ENCODE peak calls at places on chromosomes 13 and 19, in nine cellular contexts. W, K, U, M, Q, Y, J, O and L are unnamed samples.

GRCh38 chr19:54030895-54031586 is 32.7 kb downstream of the VSTM1 start:
- DNase-seq in W (no peak), K (no peak), U (peak), M (no peak), Q (peak), Y (peak), J (no peak), O (no peak), L (no peak)

GRCh38 chr13:113022391-113023216 is 53.6 kb downstream of the MCF2L start:
- DNase-seq in W (no peak), K (no peak), U (peak), M (no peak), Q (no peak), Y (no peak), J (peak), O (no peak), L (no peak)

GRCh38 chr13:111898956-111899713 is 167.8 kb upstream of the SOX1 start:
- DNase-seq in W (no peak), K (no peak), U (no peak), M (no peak), Q (no peak), Y (no peak), J (no peak), O (peak), L (no peak)

GRCh38 chr19:21612403-21612872 is 107.0 kb downstream of the ZNF429 start:
- DNase-seq in W (no peak), K (no peak), U (no peak), M (no peak), Q (no peak), Y (no peak), J (no peak), O (no peak), L (no peak)

GRCh38 chr13:97242755-97243497 is 20.8 kb downstream of the MBNL2 start:
- DNase-seq in W (no peak), K (no peak), U (no peak), M (no peak), Q (no peak), Y (no peak), J (no peak), O (no peak), L (no peak)

GRCh38 chr19:2983351-2984195 is 6.2 kb downstream of the TLE6 start:
- DNase-seq in W (peak), K (no peak), U (peak), M (peak), Q (peak), Y (peak), J (peak), O (no peak), L (no peak)

GRCh38 chr13:50393641-50394040 is 378.4 kb downstream of the KCNRG start:
- DNase-seq in W (no peak), K (no peak), U (peak), M (no peak), Q (peak), Y (no peak), J (peak), O (no peak), L (no peak)

GRCh38 chr13:33017410-33017929 is 1.2 kb downstream of the KL start:
- DNase-seq in W (peak), K (no peak), U (peak), M (peak), Q (peak), Y (no peak), J (peak), O (no peak), L (peak)

GRCh38 chr13:74210693-74211393 is 76.6 kb upstream of the KLF12 start:
- DNase-seq in W (peak), K (no peak), U (no peak), M (no peak), Q (peak), Y (peak), J (peak), O (no peak), L (no peak)

GRCh38 chr19:1279782-1280341 is 4.5 kb downstream of the FAM174C start:
- DNase-seq in W (peak), K (no peak), U (peak), M (peak), Q (peak), Y (peak), J (peak), O (no peak), L (no peak)

GRCh38 chr13:21590231-21590630 is 13.7 kb downstream of the MICU2 start:
- DNase-seq in W (no peak), K (no peak), U (no peak), M (no peak), Q (peak), Y (no peak), J (no peak), O (no peak), L (no peak)

GRCh38 chr13:78604782-78605611 is 1.6 kb upstream of the POU4F1 start:
- DNase-seq in W (no peak), K (no peak), U (peak), M (no peak), Q (peak), Y (no peak), J (peak), O (no peak), L (no peak)

GRCh38 chr13:78228940-78229339 is 310.3 kb upstream of the EDNRB start:
- DNase-seq in W (no peak), K (no peak), U (no peak), M (no peak), Q (no peak), Y (no peak), J (no peak), O (no peak), L (no peak)

GRCh38 chr13:76523740-76524382 is 362.3 kb downstream of the KCTD12 start:
- DNase-seq in W (no peak), K (no peak), U (no peak), M (no peak), Q (no peak), Y (no peak), J (no peak), O (no peak), L (no peak)

GRCh38 chr19:49682274-49682673 is 5.2 kb downstream of the PRMT1 start:
- DNase-seq in W (no peak), K (no peak), U (no peak), M (no peak), Q (no peak), Y (no peak), J (no peak), O (no peak), L (no peak)

GRCh38 chr19:1648156-1648925 is 4.1 kb downstream of the TCF3 start:
- DNase-seq in W (no peak), K (no peak), U (no peak), M (peak), Q (no peak), Y (no peak), J (no peak), O (no peak), L (no peak)

GRCh38 chr19:17778621-17779280 is 16.2 kb upstream of the B3GNT3 start:
- DNase-seq in W (no peak), K (no peak), U (peak), M (no peak), Q (no peak), Y (peak), J (peak), O (no peak), L (no peak)

GRCh38 chr13:77836423-77836822 is 82.2 kb downstream of the EDNRB start:
- DNase-seq in W (no peak), K (no peak), U (no peak), M (no peak), Q (peak), Y (no peak), J (no peak), O (no peak), L (no peak)

GRCh38 chr19:4831351-4832340 is at the start of gene TICAM1:
- DNase-seq in W (peak), K (no peak), U (peak), M (peak), Q (peak), Y (peak), J (peak), O (no peak), L (no peak)

GRCh38 chr13:76632388-76633044 is 253.7 kb downstream of the KCTD12 start:
- DNase-seq in W (no peak), K (no peak), U (peak), M (no peak), Q (no peak), Y (no peak), J (peak), O (no peak), L (no peak)

GRCh38 chr19:49331616-49332055 is 3.6 kb upstream of the CD37 start:
- DNase-seq in W (peak), K (no peak), U (peak), M (peak), Q (peak), Y (peak), J (peak), O (peak), L (no peak)

GRCh38 chr19:10295305-10295846 is 5.6 kb downstream of the ICAM5 start:
- DNase-seq in W (no peak), K (no peak), U (peak), M (peak), Q (no peak), Y (no peak), J (no peak), O (no peak), L (no peak)

GRCh38 chr13:99431927-99432636 is 69.2 kb upstream of the TM9SF2 start:
- DNase-seq in W (no peak), K (no peak), U (no peak), M (no peak), Q (no peak), Y (no peak), J (no peak), O (no peak), L (no peak)

GRCh38 chr13:81480634-81481033 is 1139.7 kb upstream of the SPRY2 start:
- DNase-seq in W (no peak), K (no peak), U (no peak), M (no peak), Q (no peak), Y (peak), J (peak), O (no peak), L (no peak)

GRCh38 chr19:32313866-32314265 is 31.5 kb upstream of the ZNF507 start:
- DNase-seq in W (no peak), K (no peak), U (no peak), M (no peak), Q (no peak), Y (no peak), J (no peak), O (peak), L (peak)

GRCh38 chr13:95153647-95154405 is 147.4 kb downstream of the ABCC4 start:
- DNase-seq in W (no peak), K (no peak), U (peak), M (no peak), Q (peak), Y (peak), J (peak), O (no peak), L (no peak)

GRCh38 chr13:113393226-113393571 is 29.3 kb upstream of the GRTP1 start:
- DNase-seq in W (peak), K (no peak), U (no peak), M (no peak), Q (no peak), Y (no peak), J (no peak), O (peak), L (no peak)

GRCh38 chr13:60112771-60113170 is 51.0 kb downstream of the DIAPH3 start:
- DNase-seq in W (no peak), K (no peak), U (no peak), M (no peak), Q (peak), Y (no peak), J (peak), O (no peak), L (no peak)

GRCh38 chr19:45809643-45810159 is 5.4 kb downstream of the RSPH6A start:
- DNase-seq in W (no peak), K (no peak), U (peak), M (no peak), Q (peak), Y (peak), J (peak), O (no peak), L (peak)

GRCh38 chr19:49326165-49326704 is 1.2 kb upstream of the SLC6A16 start:
- DNase-seq in W (no peak), K (no peak), U (no peak), M (no peak), Q (no peak), Y (no peak), J (no peak), O (no peak), L (no peak)

GRCh38 chr19:41591951-41592562 is 16.1 kb downstream of the CEACAM21 start:
- DNase-seq in W (no peak), K (no peak), U (peak), M (no peak), Q (no peak), Y (no peak), J (no peak), O (peak), L (no peak)

GRCh38 chr13:41428155-41428554 is 29.2 kb upstream of the RGCC start:
- DNase-seq in W (no peak), K (no peak), U (peak), M (no peak), Q (no peak), Y (no peak), J (no peak), O (no peak), L (no peak)

GRCh38 chr19:46296722-46297431 is at the start of gene HIF3A:
- DNase-seq in W (peak), K (no peak), U (peak), M (peak), Q (no peak), Y (no peak), J (no peak), O (no peak), L (no peak)

GRCh38 chr19:45767881-45768643 is 990 bp downstream of the SIX5 start:
- DNase-seq in W (peak), K (no peak), U (peak), M (peak), Q (peak), Y (peak), J (peak), O (peak), L (no peak)

GRCh38 chr13:36767276-36767675 is 51.7 kb upstream of the RFXAP start:
- DNase-seq in W (no peak), K (no peak), U (no peak), M (no peak), Q (no peak), Y (no peak), J (no peak), O (no peak), L (no peak)

GRCh38 chr13:91165758-91166157 is 181.7 kb upstream of the MIR17HG start:
- DNase-seq in W (no peak), K (no peak), U (no peak), M (no peak), Q (no peak), Y (no peak), J (no peak), O (no peak), L (no peak)

GRCh38 chr13:73262862-73263627 is 204.2 kb downstream of the KLF5 start:
- DNase-seq in W (no peak), K (no peak), U (no peak), M (no peak), Q (no peak), Y (peak), J (peak), O (no peak), L (no peak)

GRCh38 chr19:29687244-29687896 is 22.1 kb downstream of the PLEKHF1 start:
- DNase-seq in W (peak), K (no peak), U (no peak), M (no peak), Q (peak), Y (peak), J (peak), O (peak), L (peak)

GRCh38 chr13:99978781-99979452 is 2.7 kb upstream of the ZIC2 start:
- DNase-seq in W (no peak), K (no peak), U (peak), M (no peak), Q (no peak), Y (no peak), J (no peak), O (no peak), L (no peak)

GRCh38 chr19:15525291-15525690 is 17.0 kb downstream of the CYP4F22 start:
- DNase-seq in W (no peak), K (no peak), U (no peak), M (no peak), Q (no peak), Y (no peak), J (no peak), O (no peak), L (no peak)

GRCh38 chr19:15526408-15526807 is 18.1 kb downstream of the CYP4F22 start:
- DNase-seq in W (no peak), K (no peak), U (no peak), M (no peak), Q (no peak), Y (no peak), J (no peak), O (no peak), L (no peak)

GRCh38 chr19:15529774-15530372 is 21.5 kb downstream of the CYP4F22 start:
- DNase-seq in W (no peak), K (no peak), U (no peak), M (no peak), Q (no peak), Y (no peak), J (peak), O (no peak), L (no peak)

GRCh38 chr19:15527705-15528104 is 19.4 kb downstream of the CYP4F22 start:
- DNase-seq in W (no peak), K (no peak), U (no peak), M (no peak), Q (no peak), Y (no peak), J (no peak), O (no peak), L (no peak)

GRCh38 chr19:15524781-15525180 is 16.5 kb downstream of the CYP4F22 start:
- DNase-seq in W (no peak), K (no peak), U (no peak), M (no peak), Q (no peak), Y (no peak), J (no peak), O (no peak), L (no peak)
- TF ChIP-seq CTCF in W (no peak), K (no peak), U (no peak), M (no peak), Q (no peak), Y (no peak), J (no peak), O (no peak), L (no peak)

GRCh38 chr13:42577538-42577937 is 3.6 kb downstream of the TNFSF11 start:
- DNase-seq in W (no peak), K (no peak), U (no peak), M (no peak), Q (no peak), Y (no peak), J (no peak), O (no peak), L (no peak)

GRCh38 chr13:42574435-42575311 is 721 bp downstream of the TNFSF11 start:
- DNase-seq in W (no peak), K (no peak), U (peak), M (no peak), Q (no peak), Y (no peak), J (peak), O (no peak), L (no peak)

GRCh38 chr13:42571895-42572294 is 2.1 kb upstream of the TNFSF11 start:
- DNase-seq in W (no peak), K (no peak), U (no peak), M (no peak), Q (no peak), Y (no peak), J (no peak), O (no peak), L (no peak)

GRCh38 chr13:42575938-42576337 is 2.0 kb downstream of the TNFSF11 start:
- DNase-seq in W (no peak), K (no peak), U (no peak), M (no peak), Q (no peak), Y (no peak), J (no peak), O (no peak), L (no peak)

DNA sequence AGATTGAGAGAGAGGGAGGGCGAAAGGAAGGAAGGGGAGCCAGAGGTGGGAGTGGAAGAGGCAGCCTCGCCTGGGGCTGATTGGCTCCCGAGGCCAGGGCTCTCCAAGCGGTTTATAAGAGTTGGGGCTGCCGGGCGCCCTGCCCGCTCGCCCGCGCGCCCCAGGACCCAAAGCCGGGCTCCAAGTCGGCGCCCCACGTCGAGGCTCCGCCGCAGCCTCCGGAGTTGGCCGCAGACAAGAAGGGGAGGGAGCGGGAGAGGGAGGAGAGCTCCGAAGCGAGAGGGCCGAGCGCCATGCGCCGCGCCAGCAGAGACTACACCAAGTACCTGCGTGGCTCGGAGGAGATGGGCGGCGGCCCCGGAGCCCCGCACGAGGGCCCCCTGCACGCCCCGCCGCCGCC is at the start of gene TNFSF11:
- DNase-seq in W (no peak), K (no peak), U (peak), M (no peak), Q (no peak), Y (no peak), J (peak), O (no peak), L (no peak)
- H3K4me3 ChIP-seq in W (peak), K (peak), U (peak), M (no peak), Q (no peak), Y (no peak), J (peak), O (peak), L (no peak)

GRCh38 chr13:49044849-49045248 is 69.1 kb downstream of the FNDC3A start:
- DNase-seq in W (no peak), K (no peak), U (no peak), M (no peak), Q (no peak), Y (no peak), J (no peak), O (no peak), L (no peak)

GRCh38 chr13:49042476-49042875 is 66.8 kb downstream of the FNDC3A start:
- DNase-seq in W (no peak), K (no peak), U (no peak), M (no peak), Q (peak), Y (no peak), J (no peak), O (no peak), L (no peak)

GRCh38 chr13:49044008-49044407 is 68.3 kb downstream of the FNDC3A start:
- DNase-seq in W (no peak), K (no peak), U (no peak), M (no peak), Q (no peak), Y (no peak), J (no peak), O (no peak), L (no peak)

GRCh38 chr13:49046534-49046933 is 70.8 kb downstream of the FNDC3A start:
- DNase-seq in W (no peak), K (no peak), U (no peak), M (no peak), Q (peak), Y (no peak), J (no peak), O (no peak), L (no peak)

DNA sequence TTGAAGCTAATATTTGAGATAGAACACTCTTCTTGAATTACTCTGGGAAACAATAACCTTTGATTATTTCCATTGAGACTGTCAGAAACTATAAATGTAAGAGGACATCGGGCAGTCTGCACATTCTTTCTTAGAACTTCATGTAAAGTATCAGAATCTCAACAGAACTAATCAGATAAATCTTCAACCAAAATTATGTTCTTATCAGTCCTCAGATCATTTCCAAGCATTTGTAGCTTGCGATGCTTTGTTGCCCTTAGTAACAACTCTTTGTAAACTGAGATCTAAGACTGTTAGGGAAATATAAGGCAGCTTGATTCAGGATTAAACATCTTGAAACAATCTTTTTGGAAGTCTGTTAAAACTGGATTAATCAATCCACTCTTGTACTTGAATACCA is 70.3 kb downstream of the FNDC3A start:
- DNase-seq in W (no peak), K (no peak), U (no peak), M (no peak), Q (peak), Y (no peak), J (no peak), O (no peak), L (peak)
- TF ChIP-seq CTCF in W (no peak), K (no peak), U (no peak), M (no peak), Q (no peak), Y (no peak), J (no peak), O (no peak), L (no peak)

GRCh38 chr13:51644649-51645048 is 60.4 kb downstream of the WDFY2 start:
- DNase-seq in W (no peak), K (no peak), U (no peak), M (no peak), Q (peak), Y (peak), J (peak), O (no peak), L (no peak)
- H3K4me3 ChIP-seq in W (no peak), K (no peak), U (peak), M (no peak), Q (no peak), Y (peak), J (no peak), O (no peak), L (no peak)

GRCh38 chr13:53201454-53202225 is 173.0 kb downstream of the OLFM4 start:
- DNase-seq in W (no peak), K (no peak), U (peak), M (peak), Q (no peak), Y (no peak), J (no peak), O (no peak), L (no peak)
- TF ChIP-seq CTCF in W (no peak), K (peak), U (peak), M (peak), Q (no peak), Y (no peak), J (peak), O (no peak), L (peak)